ENCODE peak calls at places on chromosomes 11 and 22, in four cellular contexts. P is RWPE2, G is stomach, O is mammary epithelial cell. T is an unnamed sample.

GRCh38 chr22:44707178-44707577 is 5.2 kb downstream of the PRR5 start:
- DNase-seq in O (no peak), P (peak; percentile 42), G (no peak), T (no peak)

GRCh38 chr22:46984751-46985506 is 222.5 kb downstream of the TBC1D22A start:
- DNase-seq in O (peak; percentile 69), P (peak; percentile 82), G (no peak), T (peak; percentile 33)

GRCh38 chr11:31805037-31805628 is 6.0 kb downstream of the PAX6 start:
- DNase-seq in G (no peak), O (no peak), P (no peak), T (no peak)

GRCh38 chr22:35739642-35740041 is 22.0 kb downstream of the APOL5 start:
- DNase-seq in P (no peak), G (peak; percentile 23), O (no peak), T (no peak)

GRCh38 chr11:1542267-1542666 is 29.8 kb downstream of the DUSP8 start:
- DNase-seq in O (no peak), G (no peak), P (no peak), T (no peak)

GRCh38 chr11:70335511-70335910 is 62.8 kb upstream of the CTTN start:
- DNase-seq in P (no peak), O (no peak), G (no peak), T (no peak)

GRCh38 chr11:70090989-70091388 is 12.9 kb downstream of the ANO1 start:
- DNase-seq in O (no peak), G (no peak), P (no peak), T (no peak)

GRCh38 chr11:71357414-71357813 is 90.8 kb downstream of the DHCR7 start:
- DNase-seq in O (no peak), P (no peak), G (no peak), T (no peak)

GRCh38 chr11:126465573-126466287 is 110.2 kb downstream of the ST3GAL4 start:
- DNase-seq in P (no peak), O (no peak), G (peak; percentile 30), T (no peak)

GRCh38 chr11:76206327-76207081 is at the start of gene WNT11:
- DNase-seq in P (no peak), O (peak; percentile 20), G (peak; percentile 71), T (peak; percentile 12)

GRCh38 chr11:45894555-45895247 is 9.2 kb downstream of the MAPK8IP1 start:
- DNase-seq in P (no peak), O (no peak), G (no peak), T (no peak)

GRCh38 chr11:13883042-13883441 is 79.5 kb upstream of the SPON1 start:
- DNase-seq in P (no peak), O (no peak), G (no peak), T (no peak)

DNA sequence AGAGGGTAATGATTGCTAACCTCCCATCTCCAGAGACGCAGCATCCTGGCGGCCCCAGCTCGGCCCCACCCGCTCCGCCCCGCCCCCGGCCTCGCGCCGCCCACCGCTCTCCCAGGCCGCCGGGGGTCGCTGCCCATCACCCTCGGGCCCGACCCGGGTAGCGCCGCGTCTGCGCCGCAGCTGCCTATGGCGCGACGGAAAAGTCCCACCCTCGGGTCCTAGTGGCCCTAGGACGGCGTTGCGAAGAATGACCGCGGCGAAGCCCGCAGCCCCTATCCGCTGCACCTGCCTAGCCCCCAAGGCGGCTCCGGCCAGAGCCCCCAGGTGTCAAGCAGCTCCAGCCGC is 457 bp downstream of the CPSF7 start:
- DNase-seq in P (peak; percentile 69), G (peak; percentile 48), O (peak; percentile 46), T (peak; percentile 28)
- TF ChIP-seq CTCF in P (peak; percentile 36), G (no peak), O (no peak), T (no peak)

DNA sequence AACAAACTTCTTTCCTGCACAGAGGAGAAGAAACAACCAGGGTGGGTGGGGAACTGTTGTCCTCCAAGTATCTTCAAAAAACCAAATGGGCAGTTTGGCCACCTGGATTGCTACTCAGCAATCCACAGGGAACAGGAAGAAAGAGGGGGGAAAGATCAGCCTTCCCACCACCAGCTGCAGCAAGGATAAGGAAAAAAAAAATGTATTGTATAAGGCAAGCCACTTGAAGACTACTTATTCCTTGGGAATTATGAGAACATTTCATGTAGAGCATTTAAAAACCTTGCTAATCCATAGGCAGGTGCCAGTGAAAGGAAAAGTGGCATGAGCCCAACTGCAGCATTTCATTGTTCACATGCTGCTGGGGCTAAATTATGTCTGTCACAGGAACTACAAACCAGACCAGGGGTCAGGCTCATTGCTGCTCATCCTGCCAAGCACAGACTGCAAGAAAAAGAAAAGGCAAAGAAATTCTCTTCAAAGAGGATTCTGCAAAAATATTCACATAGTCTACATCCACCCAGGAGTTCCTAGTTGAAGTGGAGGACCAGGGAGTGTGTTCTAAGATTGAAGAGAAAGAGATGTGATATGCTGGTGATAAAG is 2.2 kb downstream of the RAB30 start:
- DNase-seq in G (no peak), P (no peak), O (no peak), T (no peak)
- H3K27ac ChIP-seq in G (peak overlapping the region; percentile 95), P (peak overlapping the region; percentile 59), O (no peak overlapping the region), T (peak overlapping the region; percentile 6)

GRCh38 chr22:23522642-23523251 is 57.3 kb downstream of the IGLL1 start:
- DNase-seq in G (no peak), O (no peak), P (peak; percentile 30), T (no peak)

GRCh38 chr22:23524226-23524625 is 55.9 kb downstream of the IGLL1 start:
- DNase-seq in O (no peak), G (no peak), P (no peak), T (no peak)

GRCh38 chr22:23525510-23525909 is 54.6 kb downstream of the IGLL1 start:
- DNase-seq in P (no peak), O (no peak), G (no peak), T (no peak)

GRCh38 chr22:23521442-23522113 is 58.5 kb downstream of the IGLL1 start:
- DNase-seq in O (peak; percentile 66), G (peak; percentile 92), P (peak; percentile 87), T (peak; percentile 74)

GRCh38 chr22:23523746-23524145 is 56.3 kb downstream of the IGLL1 start:
- DNase-seq in O (no peak), G (no peak), P (peak; percentile 25), T (no peak)
- H3K27me3 ChIP-seq in O (no peaks in the 10 kb centered on the region), G (no peaks in the 10 kb centered on the region), P (peaks cover 4% of the 10 kb centered on the region), T (no peaks in the 10 kb centered on the region)

DNA sequence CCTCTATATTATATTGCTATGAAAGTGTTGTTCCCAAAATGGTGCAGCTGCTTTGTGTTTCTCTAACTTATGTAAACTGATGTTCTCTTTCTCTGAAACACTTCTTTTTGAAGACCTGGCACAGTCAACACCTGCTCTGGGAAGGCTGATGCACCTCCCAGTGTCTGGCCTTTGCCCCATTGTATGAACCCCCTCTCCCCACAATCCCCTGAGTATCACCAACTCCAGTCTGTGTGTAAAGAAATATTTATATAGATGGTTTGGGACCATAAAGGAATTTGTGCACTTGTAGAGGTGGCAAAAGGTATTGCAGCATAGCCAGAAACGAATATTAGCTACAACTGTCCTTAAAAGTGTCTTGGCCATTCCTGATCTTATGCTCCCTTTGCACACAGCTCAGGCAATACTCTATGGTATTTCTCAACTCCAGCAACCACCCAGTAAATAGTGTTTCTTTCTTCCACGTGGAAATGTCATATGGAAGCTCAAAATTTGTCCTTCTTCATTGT is 365.2 kb upstream of the DDI1 start:
- DNase-seq in G (no peak), P (no peak), O (no peak), T (no peak)
- TF ChIP-seq CTCF in G (no peak), P (no peak), O (peak; percentile 5), T (peak; percentile 13)

GRCh38 chr22:20244250-20244648 is 23.9 kb downstream of the RTN4R start:
- DNase-seq in G (no peak), P (no peak), O (no peak), T (no peak)

GRCh38 chr22:20246368-20247009 is 21.6 kb downstream of the RTN4R start:
- DNase-seq in G (no peak), P (no peak), O (no peak), T (no peak)

GRCh38 chr22:20245577-20246367 is 22.3 kb downstream of the RTN4R start:
- DNase-seq in P (no peak), G (no peak), O (no peak), T (no peak)

GRCh38 chr22:20243545-20244249 is 24.4 kb downstream of the RTN4R start:
- DNase-seq in P (no peak), G (peak; percentile 35), O (peak; percentile 44), T (peak; percentile 55)

DNA sequence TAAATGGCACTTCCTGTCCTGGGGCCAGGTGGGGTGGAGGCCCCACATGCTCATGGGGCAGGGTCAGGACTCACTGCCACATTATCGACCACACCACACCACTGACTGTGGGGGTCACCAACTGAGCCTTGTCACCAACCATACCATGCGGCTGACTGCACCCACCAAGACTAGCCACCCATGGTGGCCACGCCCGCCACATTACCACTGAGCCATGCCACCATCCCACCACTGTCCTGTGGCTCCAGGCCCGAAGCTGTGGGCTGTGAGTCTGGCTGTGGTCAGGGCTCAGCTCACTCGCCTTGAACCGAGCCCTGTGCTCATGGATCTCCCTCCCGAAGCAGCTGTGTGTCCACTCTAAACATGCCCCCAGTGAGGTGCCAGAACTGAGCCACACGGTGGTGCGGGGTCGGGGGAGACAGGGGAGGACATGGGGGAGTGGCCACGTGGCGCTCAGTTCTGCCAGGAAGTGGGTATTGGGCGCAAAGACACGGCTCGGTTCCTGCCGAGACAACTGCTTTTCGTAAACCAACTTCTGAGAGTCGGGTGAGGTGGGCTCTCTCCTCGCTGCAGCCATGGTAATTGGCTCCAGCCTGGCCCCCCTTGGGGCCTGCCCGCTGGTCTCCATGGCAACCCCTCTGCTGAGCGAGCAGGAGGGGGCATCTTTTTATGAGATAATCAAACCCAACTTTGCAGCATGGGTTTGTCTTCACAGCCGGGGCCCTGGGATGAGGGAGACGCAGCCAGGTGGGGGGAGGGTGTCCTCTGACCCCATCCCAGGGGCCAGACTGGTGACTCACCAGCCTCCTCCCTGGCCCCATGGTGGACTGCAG is 23.2 kb downstream of the RTN4R start:
- DNase-seq in P (no peak), G (no peak), O (no peak), T (no peak)
- H3K27ac ChIP-seq in P (no peak overlapping the region), G (no peak overlapping the region), O (no peak overlapping the region), T (no peak overlapping the region)

GRCh38 chr11:134587345-134587744 is 175.3 kb upstream of the B3GAT1 start:
- DNase-seq in O (no peak), P (no peak), G (no peak), T (no peak)
- H3K27me3 ChIP-seq in O (no peaks in the 10 kb centered on the region), P (peaks cover 8% of the 10 kb centered on the region), G (no peaks in the 10 kb centered on the region), T (no peaks in the 10 kb centered on the region)

GRCh38 chr11:113249491-113249763 is 65.0 kb upstream of the TTC12 start:
- DNase-seq in P (no peak), O (no peak), G (no peak), T (no peak)
- TF ChIP-seq CTCF in P (no peak), O (no peak), G (no peak), T (peak; percentile 66)

DNA sequence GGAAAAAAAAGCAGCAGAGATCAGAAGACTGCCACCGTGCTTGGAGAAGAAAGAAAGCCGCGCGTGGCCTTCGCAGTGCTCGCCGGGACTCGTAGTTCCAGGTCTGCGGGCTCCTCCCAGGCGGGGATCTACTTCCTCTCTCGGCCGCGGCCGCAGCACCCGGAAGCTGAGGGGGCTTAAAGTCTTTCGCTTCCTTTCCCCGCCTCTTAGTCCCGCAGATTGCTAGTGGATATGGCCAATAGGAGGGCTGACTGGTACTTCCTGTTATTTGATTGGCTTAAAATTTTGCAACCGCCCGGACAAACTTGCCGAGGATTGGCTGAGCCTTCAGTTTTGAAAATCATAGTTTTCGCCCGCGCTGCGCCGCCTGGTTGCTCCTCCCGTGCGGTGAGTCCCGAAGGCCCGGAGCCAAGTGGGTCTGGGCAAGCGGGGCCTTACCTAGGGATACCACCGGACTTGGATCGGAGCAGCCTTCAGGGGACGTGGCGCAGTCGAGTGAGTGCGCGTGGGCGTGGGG is at the start of gene INCENP:
- DNase-seq in P (peak; percentile 97), O (peak; percentile 97), G (peak; percentile 96), T (peak; percentile 99)
- H3K27ac ChIP-seq in P (peak within 1 kb of the TSS; percentile 40), O (peak within 1 kb of the TSS; percentile 67), G (peak within 1 kb of the TSS; percentile 82), T (peak within 1 kb of the TSS; percentile 47)

T was measured in brain microvascular endothelial cell.